ENCODE peak calls at places on chromosomes 11 and 22, in six cellular contexts. M is HepG2, Z is K562, B is HCT116, P is GM12878, F is SK-N-SH. N is an unnamed sample.

GRCh38 chr22:41523464-41524221 is 20.6 kb downstream of the POLR3H start:
- DNase-seq in P (no peak), F (peak), B (no peak), Z (peak), M (no peak), N (no peak)

GRCh38 chr11:26268980-26269660 is 62.8 kb upstream of the ANO3 start:
- DNase-seq in F (no peak), P (no peak), B (no peak), M (no peak), Z (no peak), N (no peak)

GRCh38 chr11:15770798-15771414 is 585.4 kb downstream of the SOX6 start:
- DNase-seq in Z (peak), F (no peak), P (no peak), M (peak), B (peak), N (peak)

GRCh38 chr11:131674051-131674755 is 303.8 kb downstream of the NTM start:
- DNase-seq in P (no peak), M (peak), Z (peak), F (peak), B (peak), N (peak)

GRCh38 chr22:46815132-46815531 is 52.7 kb downstream of the TBC1D22A start:
- DNase-seq in P (no peak), Z (no peak), F (no peak), M (peak), B (no peak), N (no peak)

GRCh38 chr11:15123849-15124248 is 9.1 kb downstream of the INSC start:
- DNase-seq in M (no peak), F (no peak), B (peak), Z (no peak), P (no peak), N (no peak)

GRCh38 chr11:19018901-19019300 is 41.6 kb downstream of the MRGPRX2 start:
- DNase-seq in Z (no peak), B (no peak), P (no peak), F (no peak), M (peak), N (peak)

GRCh38 chr22:36344106-36344827 is 43.5 kb downstream of the MYH9 start:
- DNase-seq in Z (no peak), F (no peak), B (no peak), P (no peak), M (no peak), N (no peak)

GRCh38 chr11:8381343-8381742 is 117.7 kb upstream of the LMO1 start:
- DNase-seq in M (no peak), P (no peak), Z (no peak), F (no peak), B (no peak), N (no peak)

GRCh38 chr22:28923826-28924732 is 40.7 kb downstream of the ZNRF3 start:
- DNase-seq in B (peak), P (no peak), M (peak), F (peak), Z (no peak), N (no peak)

GRCh38 chr11:721913-722811 is 16.1 kb downstream of the EPS8L2 start:
- DNase-seq in B (no peak), Z (peak), M (no peak), P (no peak), F (peak), N (no peak)

GRCh38 chr22:42080287-42080686 is 787 bp downstream of the SMDT1 start:
- DNase-seq in F (peak), M (no peak), P (no peak), Z (peak), B (no peak), N (no peak)

GRCh38 chr11:133897331-133897650 is 52.0 kb upstream of the SPATA19 start:
- DNase-seq in F (no peak), B (no peak), P (no peak), Z (no peak), M (no peak), N (no peak)

GRCh38 chr11:134995746-134996145 is 583.7 kb upstream of the B3GAT1 start:
- DNase-seq in M (no peak), F (no peak), Z (no peak), P (no peak), B (no peak), N (no peak)

GRCh38 chr22:20843501-20843900 is 15.1 kb downstream of the PI4KA start:
- DNase-seq in P (no peak), Z (no peak), F (no peak), M (no peak), B (no peak), N (no peak)

GRCh38 chr11:65915821-65916251 is 3.0 kb downstream of the C11orf68 start:
- DNase-seq in F (no peak), B (peak), M (peak), Z (peak), P (no peak), N (peak)

GRCh38 chr11:70636659-70637058 is 238.3 kb downstream of the CTTN start:
- DNase-seq in F (no peak), Z (no peak), M (no peak), P (no peak), B (no peak), N (no peak)

GRCh38 chr11:48109046-48109666 is 107.5 kb upstream of the OR4B1 start:
- DNase-seq in P (no peak), F (no peak), M (peak), B (peak), Z (peak), N (no peak)

GRCh38 chr11:13119928-13120520 is 110.9 kb downstream of the RASSF10 start:
- DNase-seq in B (no peak), M (no peak), F (no peak), Z (no peak), P (no peak), N (no peak)

GRCh38 chr11:123518496-123519054 is 88.5 kb downstream of the GRAMD1B start:
- DNase-seq in Z (no peak), M (no peak), B (no peak), F (no peak), P (no peak), N (no peak)

GRCh38 chr22:45504703-45505341 is 2.1 kb downstream of the FBLN1 start:
- DNase-seq in Z (no peak), P (no peak), B (no peak), F (peak), M (no peak), N (no peak)

GRCh38 chr22:40898850-40899357 is 37.0 kb upstream of the DNAJB7 start:
- DNase-seq in F (peak), Z (peak), P (peak), M (peak), B (peak), N (peak)

GRCh38 chr11:8717544-8717875 is 34.9 kb downstream of the RPL27A start:
- DNase-seq in P (no peak), M (no peak), B (no peak), Z (peak), F (no peak), N (no peak)

GRCh38 chr11:69173326-69173725 is 17.6 kb downstream of the SMIM38 start:
- DNase-seq in M (no peak), Z (no peak), P (no peak), B (no peak), F (no peak), N (no peak)

GRCh38 chr11:71499125-71499524 is 27.9 kb upstream of the KRTAP5-7 start:
- DNase-seq in M (no peak), P (no peak), B (no peak), F (peak), Z (no peak), N (no peak)

GRCh38 chr11:129949067-129949466 is 53.6 kb downstream of the PRDM10 start:
- DNase-seq in Z (no peak), F (no peak), M (no peak), B (no peak), P (no peak), N (no peak)

GRCh38 chr11:6259638-6260019 is at the start of gene CCKBR:
- DNase-seq in F (peak), Z (no peak), P (no peak), B (no peak), M (no peak), N (no peak)

GRCh38 chr11:8828580-8829358 is 82.2 kb upstream of the AKIP1 start:
- DNase-seq in M (no peak), F (no peak), P (no peak), Z (no peak), B (no peak), N (no peak)

GRCh38 chr22:50219800-50220602 is 19.2 kb downstream of the SELENOO start:
- DNase-seq in Z (no peak), M (no peak), B (no peak), F (no peak), P (no peak), N (no peak)
- TF ChIP-seq YY1 in Z (no peak), M (no peak), B (no peak), F (no peak), P (no peak), N (no peak)

DNA sequence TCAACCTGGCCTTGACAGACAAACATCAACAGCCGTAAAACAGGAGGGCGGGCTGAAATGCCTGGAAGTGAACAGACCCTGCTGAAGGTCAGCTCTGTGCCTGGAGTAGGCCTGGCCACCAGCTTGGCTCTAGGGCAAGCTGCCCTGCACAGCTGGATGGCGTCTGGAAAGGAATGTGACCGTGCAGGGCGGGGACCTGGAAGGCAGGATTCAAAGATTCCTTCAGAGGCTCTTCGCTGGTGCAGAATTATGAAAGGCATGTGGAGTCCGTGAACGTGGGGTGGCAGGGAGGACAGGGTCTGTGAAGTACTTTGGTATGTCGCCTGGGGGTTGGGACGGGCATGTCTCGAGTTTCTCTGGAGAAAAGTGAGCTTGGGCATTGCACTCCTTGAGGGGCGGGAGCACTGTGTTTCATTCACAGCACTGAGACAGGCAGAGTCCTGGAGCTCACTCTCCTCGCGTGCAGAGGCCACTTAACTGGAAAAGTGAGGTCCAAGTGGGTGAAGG is 1.5 kb downstream of the EHD1 start:
- DNase-seq in F (no peak), P (no peak), M (peak), B (no peak), Z (no peak), N (no peak)
- TF ChIP-seq YY1 in F (no peak), P (no peak), M (no peak), B (no peak), Z (no peak), N (no peak)

GRCh38 chr11:34495724-34496377 is 17.7 kb downstream of the ELF5 start:
- DNase-seq in F (no peak), P (no peak), M (peak), Z (no peak), B (peak), N (no peak)
- TF ChIP-seq YY1 in F (no peak), P (no peak), M (peak), Z (no peak), B (peak), N (no peak)

GRCh38 chr11:119093951-119094815 is 7.5 kb downstream of the DPAGT1 start:
- DNase-seq in F (peak), B (no peak), P (no peak), Z (peak), M (no peak), N (no peak)

GRCh38 chr11:119092880-119093665 is 8.4 kb downstream of the HMBS start:
- DNase-seq in P (no peak), Z (peak), B (no peak), M (peak), F (no peak), N (no peak)

GRCh38 chr11:119093666-119093950 is 8.0 kb downstream of the DPAGT1 start:
- DNase-seq in Z (no peak), F (no peak), B (no peak), M (no peak), P (no peak), N (no peak)

GRCh38 chr11:119094816-119095065 is 6.9 kb downstream of the DPAGT1 start:
- DNase-seq in F (peak), Z (no peak), P (no peak), B (no peak), M (peak), N (peak)

GRCh38 chr11:119095066-119095880 is 6.4 kb downstream of the DPAGT1 start:
- DNase-seq in B (peak), Z (peak), P (peak), F (peak), M (peak), N (peak)
- TF ChIP-seq YY1 in B (peak), Z (peak), P (peak), F (no peak), M (peak), N (no peak)

DNA sequence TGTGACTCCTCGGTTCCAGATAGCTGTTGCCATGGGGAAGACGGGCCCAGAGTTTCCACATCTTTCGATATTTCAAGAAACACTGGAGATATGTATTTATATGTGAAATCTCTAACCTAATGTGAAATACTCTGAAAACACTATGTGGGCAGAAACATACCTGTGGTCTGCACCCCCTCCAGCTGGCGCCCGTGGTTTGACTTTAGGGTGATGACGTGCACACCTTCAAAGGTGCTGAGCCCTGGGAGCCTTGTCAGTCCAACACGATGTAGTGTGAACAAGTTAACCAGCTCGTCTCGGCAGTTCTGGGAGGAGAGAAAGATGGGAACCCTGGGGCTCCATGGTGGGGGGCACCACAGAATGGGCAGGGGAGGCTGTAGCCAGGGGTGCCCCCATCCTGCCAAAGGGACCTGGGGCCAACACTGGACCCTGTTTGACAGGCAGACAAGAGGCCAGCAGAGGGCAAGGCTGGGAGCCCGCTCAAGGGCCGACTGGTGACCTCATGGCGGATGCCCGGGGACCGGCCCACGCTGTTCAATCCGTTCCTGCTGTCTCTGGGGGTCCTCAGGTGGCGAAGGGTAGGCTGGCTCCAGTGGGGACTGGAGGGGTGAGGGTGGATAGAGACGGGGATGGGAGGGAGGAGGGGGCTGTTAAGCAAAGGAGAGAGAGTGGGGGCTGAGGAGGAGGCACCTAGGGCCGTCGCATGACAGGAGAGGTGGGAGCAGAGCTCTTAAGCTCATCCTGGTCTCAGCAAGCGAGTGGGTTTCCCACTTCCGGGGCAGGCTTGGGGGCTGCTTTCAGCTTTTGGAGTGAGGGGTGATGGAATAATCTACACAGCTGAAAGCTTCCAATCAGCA is 43.8 kb downstream of the TRIOBP start:
- DNase-seq in Z (no peak), P (no peak), M (no peak), F (no peak), B (no peak), N (no peak)
- TF ChIP-seq YY1 in Z (no peak), P (no peak), M (no peak), F (no peak), B (no peak), N (no peak)

DNA sequence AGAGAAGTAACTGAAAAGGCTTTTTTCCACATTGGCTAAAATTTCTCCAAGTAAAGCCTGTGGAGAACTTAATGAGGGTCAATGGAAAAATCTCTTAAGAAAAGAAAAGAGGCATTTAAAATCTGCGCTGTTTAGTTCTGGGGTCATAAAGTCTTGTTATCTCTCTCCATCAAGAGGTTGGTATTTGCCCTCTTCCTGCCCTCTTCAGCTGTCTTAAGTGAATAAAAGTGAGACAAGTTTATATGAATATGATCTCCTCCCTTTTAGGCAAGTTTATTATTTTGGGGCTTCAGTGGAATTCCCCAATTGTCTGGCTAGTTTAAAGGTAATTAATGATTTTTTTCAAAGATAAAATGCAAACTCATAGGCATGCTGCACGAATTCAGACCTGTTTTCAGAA is 89.6 kb downstream of the ARL14EP start:
- DNase-seq in F (no peak), B (no peak), M (no peak), P (no peak), Z (no peak), N (no peak)
- TF ChIP-seq YY1 in F (no peak), B (no peak), M (no peak), P (no peak), Z (no peak), N (no peak)

DNA sequence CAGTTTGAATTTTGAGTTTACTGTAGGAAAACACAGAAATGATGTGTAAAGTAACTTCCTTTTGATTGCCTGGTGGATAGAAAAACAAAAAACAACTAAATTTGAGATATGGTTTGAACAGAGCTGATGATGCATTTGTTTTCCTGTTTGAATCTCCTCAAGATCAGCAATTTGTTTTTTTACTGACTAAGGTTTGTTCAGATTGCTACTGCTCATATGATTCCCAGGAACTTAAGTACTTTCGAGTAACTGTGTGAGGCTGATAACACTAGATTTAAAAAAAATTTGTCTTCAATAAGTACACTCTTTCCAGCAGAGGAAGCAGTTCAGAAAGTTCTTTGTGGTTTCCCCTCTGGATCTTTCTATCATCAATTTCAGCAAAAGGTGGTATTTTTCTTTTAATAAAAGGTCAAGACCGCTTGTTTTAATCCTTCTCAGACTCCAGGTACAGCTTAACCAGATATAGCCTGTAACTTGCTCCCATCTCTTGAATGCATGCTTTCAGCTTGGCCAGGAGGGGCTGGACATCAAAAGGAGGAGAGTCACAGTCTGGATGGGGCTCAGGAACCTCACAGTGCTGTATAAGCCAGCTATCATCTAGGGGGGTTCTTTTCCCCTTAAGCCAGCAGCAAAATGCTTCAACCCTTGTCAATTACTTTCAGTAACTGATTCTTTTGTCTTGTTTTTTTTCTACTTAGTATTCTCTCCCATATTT is 12.3 kb upstream of the MS4A6E start:
- DNase-seq in Z (no peak), B (no peak), F (no peak), M (no peak), P (no peak), N (no peak)
- TF ChIP-seq YY1 in Z (no peak), B (no peak), F (no peak), M (no peak), P (no peak), N (no peak)

DNA sequence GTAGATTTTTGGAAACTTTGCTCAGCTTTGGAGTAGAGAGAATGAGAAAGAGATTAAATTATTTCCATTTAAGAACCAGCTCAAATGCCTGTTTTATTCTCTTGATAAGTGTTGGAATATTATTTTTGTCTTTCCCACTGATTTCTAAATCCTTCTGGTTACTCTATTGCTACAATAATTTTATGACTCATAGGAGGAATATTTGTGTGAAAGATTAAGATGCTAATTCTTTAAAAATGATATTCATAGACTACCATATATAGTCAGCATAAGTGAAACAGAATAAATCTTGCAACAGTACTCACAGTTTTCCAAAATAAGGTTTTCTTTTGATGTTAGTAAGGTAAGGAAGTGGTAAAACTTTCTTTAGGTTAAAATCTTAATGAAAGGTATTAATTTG is 60.9 kb downstream of the YAP1 start:
- DNase-seq in F (no peak), M (no peak), P (no peak), Z (no peak), B (no peak), N (no peak)
- TF ChIP-seq YY1 in F (no peak), M (no peak), P (no peak), Z (no peak), B (no peak), N (no peak)

GRCh38 chr11:126175261-126175885 is 36.1 kb downstream of the RPUSD4 start:
- DNase-seq in P (no peak), B (no peak), F (no peak), Z (no peak), M (no peak), N (no peak)

GRCh38 chr11:126173257-126173656 is 38.2 kb downstream of the RPUSD4 start:
- DNase-seq in Z (no peak), M (no peak), P (no peak), B (no peak), F (no peak), N (no peak)

GRCh38 chr11:126172596-126173038 is 38.8 kb downstream of the RPUSD4 start:
- DNase-seq in P (no peak), Z (no peak), B (no peak), M (no peak), F (no peak), N (no peak)

GRCh38 chr11:126176853-126177470 is 34.5 kb downstream of the RPUSD4 start:
- DNase-seq in Z (no peak), M (no peak), P (no peak), F (no peak), B (no peak), N (no peak)

DNA sequence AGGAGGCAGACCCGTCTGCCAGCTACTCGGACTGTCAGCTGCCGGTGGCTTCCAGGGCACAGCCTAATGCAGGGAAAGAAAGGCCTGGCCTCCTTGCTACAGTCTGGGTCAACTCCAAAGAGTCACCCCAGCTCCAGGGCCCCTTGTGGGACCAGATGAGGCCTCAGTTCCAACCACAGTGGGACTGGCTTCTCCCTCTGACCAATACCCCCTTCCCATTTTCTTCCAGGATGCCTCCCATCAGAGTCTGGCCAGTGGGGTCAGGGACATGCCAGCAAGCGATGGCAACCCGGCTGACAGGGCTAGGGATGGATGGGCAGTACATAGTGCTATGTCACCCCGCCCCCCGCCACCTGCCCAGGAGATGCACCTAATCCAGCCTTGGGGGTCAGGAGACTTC is 36.6 kb downstream of the RPUSD4 start:
- DNase-seq in P (no peak), F (no peak), Z (no peak), M (no peak), B (no peak), N (no peak)
- TF ChIP-seq YY1 in P (no peak), F (no peak), Z (no peak), M (no peak), B (no peak), N (no peak)